ENCODE peak calls at places on chromosomes 7 and 10, in six cellular contexts. One of them, this sample, is unnamed.
A peak's percentile ranks its signal among the peaks of the same experiment; 100 is the strongest.

GRCh38 chr7:152341039-152341913 is 94.5 kb downstream of the KMT2C start:
- DNase-seq in GM23248: peak; percentile 81
- DNase-seq in HCT116: peak; percentile 44
- DNase-seq in neuronal stem cell: no peak
- DNase-seq in PC-3: peak; percentile 67
- DNase-seq in IMR-90: peak; percentile 72
- DNase-seq in this sample: peak; percentile 27

GRCh38 chr10:46541017-46541661 is 15.3 kb downstream of the GPRIN2 start:
- DNase-seq in HCT116: no peak
- DNase-seq in IMR-90: no peak
- DNase-seq in GM23248: peak; percentile 36
- DNase-seq in PC-3: no peak
- DNase-seq in neuronal stem cell: peak; percentile 81
- DNase-seq in this sample: no peak

GRCh38 chr10:14623931-14624330 is 150.8 kb downstream of the FAM107B start:
- DNase-seq in HCT116: no peak
- DNase-seq in PC-3: no peak
- DNase-seq in GM23248: no peak
- DNase-seq in neuronal stem cell: no peak
- DNase-seq in IMR-90: no peak
- DNase-seq in this sample: no peak

GRCh38 chr10:30392564-30392990 is 41.4 kb upstream of the MAP3K8 start:
- DNase-seq in neuronal stem cell: peak; percentile 71
- DNase-seq in IMR-90: peak; percentile 42
- DNase-seq in PC-3: peak; percentile 75
- DNase-seq in GM23248: peak; percentile 74
- DNase-seq in HCT116: peak; percentile 57
- DNase-seq in this sample: peak; percentile 81

GRCh38 chr10:43070121-43071085 is 6.5 kb upstream of the RET start:
- DNase-seq in PC-3: no peak
- DNase-seq in neuronal stem cell: no peak
- DNase-seq in HCT116: no peak
- DNase-seq in IMR-90: no peak
- DNase-seq in GM23248: no peak
- DNase-seq in this sample: no peak

GRCh38 chr7:39468841-39469240 is 97.4 kb upstream of the YAE1 start:
- DNase-seq in PC-3: no peak
- DNase-seq in HCT116: no peak
- DNase-seq in neuronal stem cell: no peak
- DNase-seq in GM23248: no peak
- DNase-seq in IMR-90: no peak
- DNase-seq in this sample: no peak

GRCh38 chr7:89607797-89608196 is 546.5 kb upstream of the STEAP1 start:
- DNase-seq in PC-3: no peak
- DNase-seq in HCT116: no peak
- DNase-seq in IMR-90: no peak
- DNase-seq in neuronal stem cell: no peak
- DNase-seq in GM23248: no peak
- DNase-seq in this sample: no peak

GRCh38 chr7:149292101-149292823 is 30.3 kb downstream of the ZNF783 start:
- DNase-seq in IMR-90: no peak
- DNase-seq in GM23248: no peak
- DNase-seq in HCT116: no peak
- DNase-seq in neuronal stem cell: no peak
- DNase-seq in PC-3: no peak
- DNase-seq in this sample: no peak

GRCh38 chr7:128931186-128931798 is 6.4 kb upstream of the IRF5 start:
- DNase-seq in neuronal stem cell: no peak
- DNase-seq in HCT116: no peak
- DNase-seq in PC-3: no peak
- DNase-seq in GM23248: no peak
- DNase-seq in IMR-90: no peak
- DNase-seq in this sample: no peak

GRCh38 chr7:81845628-81846259 is 75.9 kb upstream of the HGF start:
- DNase-seq in IMR-90: peak; percentile 25
- DNase-seq in PC-3: no peak
- DNase-seq in GM23248: peak; percentile 50
- DNase-seq in HCT116: no peak
- DNase-seq in neuronal stem cell: no peak
- DNase-seq in this sample: no peak

GRCh38 chr7:106480616-106481031 is 180.3 kb downstream of the CCDC71L start:
- DNase-seq in HCT116: no peak
- DNase-seq in IMR-90: no peak
- DNase-seq in neuronal stem cell: no peak
- DNase-seq in PC-3: no peak
- DNase-seq in GM23248: no peak
- DNase-seq in this sample: no peak

GRCh38 chr7:117186631-117187030 is 136.2 kb downstream of the WNT2 start:
- DNase-seq in neuronal stem cell: no peak
- DNase-seq in GM23248: no peak
- DNase-seq in PC-3: no peak
- DNase-seq in HCT116: no peak
- DNase-seq in IMR-90: no peak
- DNase-seq in this sample: no peak

GRCh38 chr7:36175872-36176271 is 22.8 kb downstream of the EEPD1 start:
- DNase-seq in neuronal stem cell: no peak
- DNase-seq in GM23248: no peak
- DNase-seq in HCT116: no peak
- DNase-seq in IMR-90: no peak
- DNase-seq in PC-3: no peak
- DNase-seq in this sample: no peak

GRCh38 chr10:32077896-32078295 is 21.7 kb upstream of the KIF5B start:
- DNase-seq in IMR-90: peak; percentile 72
- DNase-seq in PC-3: peak; percentile 72
- DNase-seq in neuronal stem cell: no peak
- DNase-seq in HCT116: no peak
- DNase-seq in GM23248: peak; percentile 95
- DNase-seq in this sample: peak; percentile 51

GRCh38 chr7:1457949-1458675 is 1.2 kb downstream of the MICALL2 start:
- DNase-seq in PC-3: peak; percentile 18
- DNase-seq in IMR-90: no peak
- DNase-seq in neuronal stem cell: no peak
- DNase-seq in GM23248: peak; percentile 49
- DNase-seq in HCT116: no peak
- DNase-seq in this sample: no peak

GRCh38 chr10:121469797-121470606 is 128.2 kb downstream of the FGFR2 start:
- DNase-seq in IMR-90: no peak
- DNase-seq in PC-3: no peak
- DNase-seq in GM23248: no peak
- DNase-seq in HCT116: no peak
- DNase-seq in neuronal stem cell: no peak
- DNase-seq in this sample: no peak
- H2AFZ ChIP-seq in IMR-90: no peak overlapping the region
- H2AFZ ChIP-seq in PC-3: no peak overlapping the region
- H2AFZ ChIP-seq in GM23248: no peak overlapping the region
- H2AFZ ChIP-seq in HCT116: no peak overlapping the region
- H2AFZ ChIP-seq in neuronal stem cell: peak overlapping the region; percentile 8
- H2AFZ ChIP-seq in this sample: no peak overlapping the region

GRCh38 chr10:6885284-6885683 is 305.2 kb upstream of the PRKCQ start:
- DNase-seq in GM23248: no peak
- DNase-seq in PC-3: no peak
- DNase-seq in IMR-90: no peak
- DNase-seq in neuronal stem cell: no peak
- DNase-seq in HCT116: no peak
- DNase-seq in this sample: no peak

GRCh38 chr10:6891924-6892323 is 311.8 kb upstream of the PRKCQ start:
- DNase-seq in IMR-90: no peak
- DNase-seq in neuronal stem cell: no peak
- DNase-seq in GM23248: no peak
- DNase-seq in HCT116: no peak
- DNase-seq in PC-3: no peak
- DNase-seq in this sample: peak; percentile 35

GRCh38 chr10:6894405-6894804 is 314.3 kb upstream of the PRKCQ start:
- DNase-seq in HCT116: no peak
- DNase-seq in GM23248: no peak
- DNase-seq in PC-3: no peak
- DNase-seq in IMR-90: no peak
- DNase-seq in neuronal stem cell: no peak
- DNase-seq in this sample: no peak

DNA sequence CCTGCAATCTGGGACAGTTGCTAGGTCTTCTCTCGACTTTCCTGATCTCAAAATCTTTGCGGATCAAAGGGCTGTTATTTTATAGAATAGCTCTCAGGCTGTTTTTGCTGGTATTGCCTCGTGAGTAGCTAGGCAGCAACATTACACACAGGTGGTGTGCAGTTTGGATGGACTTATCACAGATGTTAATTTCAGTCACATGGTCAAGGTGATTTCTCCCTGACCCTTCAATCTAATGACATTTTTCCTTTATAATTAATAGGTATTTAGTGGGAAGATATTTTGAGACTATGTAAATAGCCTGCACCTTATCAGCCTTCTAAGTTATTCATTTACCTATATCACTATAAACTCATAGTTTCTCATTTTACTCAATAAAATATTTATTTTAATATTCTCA is 309.6 kb upstream of the PRKCQ start:
- DNase-seq in neuronal stem cell: no peak
- DNase-seq in PC-3: no peak
- DNase-seq in HCT116: no peak
- DNase-seq in IMR-90: no peak
- DNase-seq in GM23248: no peak
- DNase-seq in this sample: peak; percentile 50
- H3K4me1 ChIP-seq in neuronal stem cell: no peaks in the 10 kb centered on the region
- H3K4me1 ChIP-seq in PC-3: no peaks in the 10 kb centered on the region
- H3K4me1 ChIP-seq in HCT116: no peaks in the 10 kb centered on the region
- H3K4me1 ChIP-seq in IMR-90: no peaks in the 10 kb centered on the region
- H3K4me1 ChIP-seq in GM23248: no peaks in the 10 kb centered on the region
- H3K4me1 ChIP-seq in this sample: peaks cover 2% of the 10 kb centered on the region

DNA sequence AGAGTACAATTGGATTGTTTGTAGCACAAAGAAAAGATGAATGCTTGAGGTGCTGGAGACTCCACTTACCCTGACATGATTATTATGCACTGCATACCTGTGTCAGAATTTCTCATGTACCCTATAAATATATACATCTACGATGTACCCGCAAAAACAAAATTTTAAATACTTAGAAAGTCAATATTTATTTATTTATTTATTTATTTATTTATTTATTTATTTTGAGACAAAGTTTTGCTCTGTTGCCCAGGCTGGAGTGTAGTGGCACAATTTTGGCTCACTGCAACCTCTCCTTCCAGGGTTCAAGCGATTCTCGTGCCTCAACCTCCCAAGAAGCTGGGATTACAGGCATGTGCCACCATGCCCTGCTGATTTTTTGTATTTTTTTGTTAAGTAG is 35.1 kb upstream of the EBF3 start:
- DNase-seq in IMR-90: no peak
- DNase-seq in PC-3: no peak
- DNase-seq in HCT116: no peak
- DNase-seq in GM23248: no peak
- DNase-seq in neuronal stem cell: no peak
- DNase-seq in this sample: no peak
- H2AFZ ChIP-seq in IMR-90: no peak overlapping the region
- H2AFZ ChIP-seq in PC-3: no peak overlapping the region
- H2AFZ ChIP-seq in HCT116: no peak overlapping the region
- H2AFZ ChIP-seq in GM23248: no peak overlapping the region
- H2AFZ ChIP-seq in neuronal stem cell: no peak overlapping the region
- H2AFZ ChIP-seq in this sample: no peak overlapping the region

GRCh38 chr10:74075906-74076305 is 74.7 kb downstream of the AP3M1 start:
- DNase-seq in neuronal stem cell: no peak
- DNase-seq in PC-3: no peak
- DNase-seq in GM23248: no peak
- DNase-seq in HCT116: no peak
- DNase-seq in IMR-90: no peak
- DNase-seq in this sample: no peak
- H3K4me1 ChIP-seq in neuronal stem cell: peaks cover 6% of the 10 kb centered on the region
- H3K4me1 ChIP-seq in PC-3: peaks cover 41% of the 10 kb centered on the region
- H3K4me1 ChIP-seq in GM23248: peaks cover 60% of the 10 kb centered on the region
- H3K4me1 ChIP-seq in HCT116: peaks cover 30% of the 10 kb centered on the region
- H3K4me1 ChIP-seq in IMR-90: peaks cover 19% of the 10 kb centered on the region
- H3K4me1 ChIP-seq in this sample: no peaks in the 10 kb centered on the region

DNA sequence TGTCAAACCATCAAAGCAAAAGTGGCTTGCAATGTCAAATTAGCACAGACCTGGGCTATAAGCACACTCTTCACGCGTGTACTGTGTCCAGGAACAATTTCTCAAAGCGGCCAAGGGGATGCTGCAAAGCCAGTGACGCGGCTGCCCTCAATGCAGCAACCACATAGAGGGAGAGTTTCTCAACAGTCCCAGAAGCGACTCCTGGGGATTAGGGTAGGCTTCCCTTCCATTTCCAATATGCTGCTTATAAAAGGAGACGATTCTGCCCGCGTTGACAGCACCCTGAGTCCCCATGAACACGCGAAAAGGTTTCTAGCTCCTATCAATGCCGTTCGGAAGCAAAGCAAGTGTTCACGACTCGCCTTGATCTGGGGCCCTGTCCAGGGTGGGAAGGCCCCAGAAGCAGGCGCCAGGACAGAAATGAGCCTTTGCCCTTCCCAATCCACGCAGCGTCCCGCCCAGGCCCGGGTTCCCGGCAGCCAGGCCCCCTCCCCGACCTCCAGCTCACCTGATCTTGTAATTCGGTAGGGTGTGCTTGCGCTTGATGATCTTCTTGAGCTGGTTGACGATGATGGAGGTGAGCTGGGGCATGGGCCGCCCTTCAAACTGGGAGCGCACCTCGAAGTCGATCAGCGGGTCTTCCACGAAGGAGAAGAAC is 1.3 kb downstream of the PDZD8 start:
- DNase-seq in GM23248: peak; percentile 84
- DNase-seq in IMR-90: peak; percentile 51
- DNase-seq in HCT116: no peak
- DNase-seq in neuronal stem cell: peak; percentile 12
- DNase-seq in PC-3: peak; percentile 25
- DNase-seq in this sample: peak; percentile 45
- H2AFZ ChIP-seq in GM23248: peak overlapping the region; percentile 60
- H2AFZ ChIP-seq in IMR-90: peak overlapping the region; percentile 100
- H2AFZ ChIP-seq in HCT116: no peak overlapping the region
- H2AFZ ChIP-seq in neuronal stem cell: peak overlapping the region; percentile 99
- H2AFZ ChIP-seq in PC-3: peak overlapping the region; percentile 45
- H2AFZ ChIP-seq in this sample: no peak overlapping the region

GRCh38 chr10:77419979-77420378 is 217.6 kb downstream of the KCNMA1 start:
- DNase-seq in neuronal stem cell: no peak
- DNase-seq in IMR-90: no peak
- DNase-seq in PC-3: no peak
- DNase-seq in GM23248: no peak
- DNase-seq in HCT116: no peak
- DNase-seq in this sample: no peak

GRCh38 chr10:77420942-77421523 is 216.6 kb downstream of the KCNMA1 start:
- DNase-seq in GM23248: no peak
- DNase-seq in HCT116: no peak
- DNase-seq in IMR-90: peak; percentile 12
- DNase-seq in neuronal stem cell: no peak
- DNase-seq in PC-3: no peak
- DNase-seq in this sample: no peak

GRCh38 chr10:77421576-77421975 is 216.0 kb downstream of the KCNMA1 start:
- DNase-seq in PC-3: no peak
- DNase-seq in neuronal stem cell: no peak
- DNase-seq in HCT116: no peak
- DNase-seq in GM23248: no peak
- DNase-seq in IMR-90: no peak
- DNase-seq in this sample: no peak

GRCh38 chr10:77424257-77424656 is 213.4 kb downstream of the KCNMA1 start:
- DNase-seq in IMR-90: no peak
- DNase-seq in GM23248: no peak
- DNase-seq in HCT116: no peak
- DNase-seq in neuronal stem cell: no peak
- DNase-seq in PC-3: no peak
- DNase-seq in this sample: no peak

GRCh38 chr10:77422491-77423338 is 214.9 kb downstream of the KCNMA1 start:
- DNase-seq in neuronal stem cell: no peak
- DNase-seq in PC-3: no peak
- DNase-seq in GM23248: no peak
- DNase-seq in HCT116: no peak
- DNase-seq in IMR-90: no peak
- DNase-seq in this sample: no peak
- H3K4me1 ChIP-seq in neuronal stem cell: no peaks in the 10 kb centered on the region
- H3K4me1 ChIP-seq in PC-3: peaks cover 5% of the 10 kb centered on the region
- H3K4me1 ChIP-seq in GM23248: peaks cover 6% of the 10 kb centered on the region
- H3K4me1 ChIP-seq in HCT116: no peaks in the 10 kb centered on the region
- H3K4me1 ChIP-seq in IMR-90: peaks cover 9% of the 10 kb centered on the region
- H3K4me1 ChIP-seq in this sample: peaks cover 3% of the 10 kb centered on the region

This sample was measured in trophoblast cell.